ENCODE peak calls at places on chromosome 12, in nine cellular contexts. H, R, Z, S, A, G, N, I and C are unnamed samples.

GRCh38 chr12:39619660-39620433 is at the start of gene ABCD2:
- DNase-seq in H (peak; percentile 49), R (peak; percentile 62), Z (peak; percentile 38), S (no peak), A (peak; percentile 28), G (peak; percentile 48), N (peak; percentile 86), I (peak; percentile 58), C (no peak)

GRCh38 chr12:122064034-122064777 is 14.3 kb upstream of the MLXIP start:
- DNase-seq in H (peak; percentile 89), R (peak; percentile 59), Z (peak; percentile 59), S (no peak), A (peak; percentile 41), G (peak; percentile 54), N (peak; percentile 97), I (peak; percentile 90), C (no peak)

GRCh38 chr12:115072712-115073111 is 388.7 kb upstream of the TBX3 start:
- DNase-seq in H (no peak), R (no peak), Z (no peak), S (no peak), A (no peak), G (no peak), N (no peak), I (no peak), C (no peak)

GRCh38 chr12:17577405-17577804 is 512.6 kb downstream of the RERGL start:
- DNase-seq in H (no peak), R (no peak), Z (no peak), S (no peak), A (no peak), G (no peak), N (no peak), I (no peak), C (no peak)

GRCh38 chr12:108190529-108190928 is 61.4 kb downstream of the WSCD2 start:
- DNase-seq in H (no peak), R (no peak), Z (no peak), S (no peak), A (no peak), G (no peak), N (no peak), I (no peak), C (no peak)

GRCh38 chr12:113241191-113242017 is 20.1 kb downstream of the TPCN1 start:
- DNase-seq in H (no peak), R (no peak), Z (no peak), S (no peak), A (peak; percentile 48), G (peak; percentile 60), N (peak; percentile 92), I (peak; percentile 96), C (no peak)

GRCh38 chr12:114834621-114835020 is 150.6 kb upstream of the TBX3 start:
- DNase-seq in H (no peak), R (no peak), Z (no peak), S (no peak), A (no peak), G (no peak), N (peak; percentile 38), I (peak; percentile 46), C (no peak)

GRCh38 chr12:9869307-9870161 is at the start of gene CLEC2B:
- DNase-seq in H (no peak), R (no peak), Z (no peak), S (peak; percentile 57), A (no peak), G (peak; percentile 17), N (peak; percentile 73), I (peak; percentile 85), C (no peak)

GRCh38 chr12:63276537-63277365 is 125.8 kb upstream of the AVPR1A start:
- DNase-seq in H (no peak), R (peak; percentile 39), Z (no peak), S (no peak), A (no peak), G (peak; percentile 33), N (peak; percentile 45), I (peak; percentile 4), C (no peak)

GRCh38 chr12:70535896-70536374 is 101.3 kb downstream of the PTPRB start:
- DNase-seq in H (no peak), R (no peak), Z (no peak), S (no peak), A (peak; percentile 26), G (no peak), N (no peak), I (no peak), C (no peak)

GRCh38 chr12:70638639-70639349 is 1.6 kb upstream of the PTPRB start:
- DNase-seq in H (no peak), R (no peak), Z (no peak), S (no peak), A (no peak), G (no peak), N (no peak), I (no peak), C (no peak)

GRCh38 chr12:96136129-96136528 is 58.0 kb upstream of the ELK3 start:
- DNase-seq in H (no peak), R (no peak), Z (no peak), S (no peak), A (no peak), G (no peak), N (peak; percentile 39), I (peak; percentile 61), C (no peak)

GRCh38 chr12:109277899-109278762 is 31.0 kb downstream of the FOXN4 start:
- DNase-seq in H (peak; percentile 30), R (no peak), Z (no peak), S (no peak), A (no peak), G (peak; percentile 24), N (peak; percentile 67), I (peak; percentile 12), C (no peak)

GRCh38 chr12:75781532-75782046 is 250.0 kb downstream of the PHLDA1 start:
- DNase-seq in H (peak; percentile 29), R (no peak), Z (no peak), S (no peak), A (no peak), G (no peak), N (peak; percentile 76), I (peak; percentile 81), C (no peak)

GRCh38 chr12:54419088-54419887 is at the start of gene ITGA5:
- DNase-seq in H (peak; percentile 90), R (peak; percentile 18), Z (peak; percentile 77), S (peak; percentile 81), A (peak; percentile 69), G (peak; percentile 51), N (peak; percentile 93), I (peak; percentile 69), C (no peak)

GRCh38 chr12:75685826-75686225 is 174.4 kb upstream of the KRR1 start:
- DNase-seq in H (no peak), R (no peak), Z (no peak), S (no peak), A (no peak), G (no peak), N (no peak), I (no peak), C (no peak)

GRCh38 chr12:124273630-124274029 is 21.3 kb upstream of the RFLNA start:
- DNase-seq in H (peak; percentile 66), R (peak; percentile 38), Z (no peak), S (peak; percentile 75), A (no peak), G (peak; percentile 23), N (peak; percentile 49), I (peak; percentile 31), C (no peak)
- TF ChIP-seq CTCF in H (no peak), R (peak; percentile 57), Z (no peak), S (peak; percentile 53), A (no peak), G (no peak), N (peak; percentile 22), I (no peak), C (no peak)

GRCh38 chr12:57897296-57897974 is 43.9 kb upstream of the ATP23 start:
- DNase-seq in H (no peak), R (no peak), Z (no peak), S (no peak), A (no peak), G (no peak), N (no peak), I (no peak), C (no peak)

GRCh38 chr12:57895337-57896138 is 45.8 kb upstream of the ATP23 start:
- DNase-seq in H (no peak), R (no peak), Z (no peak), S (no peak), A (no peak), G (no peak), N (peak; percentile 55), I (peak; percentile 52), C (no peak)

GRCh38 chr12:57896437-57897201 is 44.7 kb upstream of the ATP23 start:
- DNase-seq in H (peak; percentile 62), R (peak; percentile 49), Z (no peak), S (no peak), A (peak; percentile 63), G (no peak), N (peak; percentile 85), I (peak; percentile 64), C (no peak)

GRCh38 chr12:57894577-57895292 is 46.6 kb upstream of the ATP23 start:
- DNase-seq in H (no peak), R (no peak), Z (no peak), S (no peak), A (no peak), G (no peak), N (peak; percentile 21), I (no peak), C (no peak)

DNA sequence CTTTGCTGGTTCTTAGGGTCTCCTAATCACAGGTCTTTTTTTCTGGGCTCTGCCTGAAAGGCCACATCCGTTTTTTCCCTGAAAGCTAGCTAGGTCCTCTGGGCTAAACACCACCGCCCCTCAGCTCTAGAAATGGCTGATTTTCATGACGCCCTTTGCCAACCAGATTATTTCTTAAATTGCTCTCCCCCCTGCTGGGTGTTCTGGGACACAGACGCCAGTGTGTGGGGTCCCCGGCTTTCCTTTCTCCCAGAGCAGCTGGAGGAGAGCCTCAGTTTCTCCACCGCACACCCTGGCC is 45.3 kb upstream of the ATP23 start:
- DNase-seq in H (no peak), R (no peak), Z (no peak), S (no peak), A (no peak), G (no peak), N (peak; percentile 38), I (no peak), C (no peak)
- TF ChIP-seq CTCF in H (no peak), R (no peak), Z (no peak), S (no peak), A (peak; percentile 28), G (no peak), N (peak; percentile 4), I (no peak), C (peak; percentile 7)

DNA sequence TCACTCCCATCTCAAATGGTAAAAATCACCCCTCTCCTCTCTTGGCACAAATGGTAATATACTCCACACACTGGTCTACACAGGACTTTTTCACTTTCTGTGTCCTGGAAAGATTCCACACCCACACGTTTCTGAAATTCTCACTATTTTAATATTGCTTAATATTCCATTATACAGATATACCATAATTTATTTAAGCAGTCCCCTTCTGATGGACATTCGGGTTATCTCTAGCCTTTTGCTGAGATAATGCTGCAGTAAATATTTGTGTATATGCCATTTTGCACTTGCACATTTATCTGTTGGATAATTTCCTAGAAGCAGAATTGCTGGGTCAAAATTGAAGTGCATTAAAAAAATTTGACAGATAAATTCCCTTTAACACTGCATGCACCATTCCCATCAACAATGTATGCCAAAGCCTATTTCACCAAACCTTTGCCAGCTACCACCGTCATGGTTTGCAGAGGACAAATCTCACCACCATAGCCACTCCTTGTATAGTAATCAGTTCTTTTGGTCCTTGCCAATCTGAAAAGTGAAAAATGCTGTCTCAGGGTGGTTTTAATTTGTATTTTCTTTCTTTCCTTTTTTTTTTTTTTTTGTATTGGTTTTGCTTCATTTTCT is 15.5 kb upstream of the COL2A1 start:
- DNase-seq in H (no peak), R (no peak), Z (no peak), S (no peak), A (no peak), G (no peak), N (no peak), I (no peak), C (no peak)
- TF ChIP-seq CTCF in H (no peak), R (no peak), Z (no peak), S (no peak), A (no peak), G (no peak), N (no peak), I (no peak), C (no peak)

GRCh38 chr12:49232940-49233841 is 31.7 kb upstream of the TUBA1C start:
- DNase-seq in H (no peak), R (peak; percentile 64), Z (no peak), S (no peak), A (no peak), G (peak; percentile 28), N (peak; percentile 55), I (peak; percentile 56), C (no peak)
- TF ChIP-seq CTCF in H (no peak), R (no peak), Z (no peak), S (no peak), A (peak; percentile 22), G (no peak), N (peak; percentile 15), I (peak; percentile 29), C (no peak)